ENCODE peak calls at places on chromosomes 2 and 18, in six cellular contexts. One of them, this sample, is unnamed.

GRCh38 chr2:165572155-165572554 is 102.7 kb downstream of the CSRNP3 start:
- DNase-seq in activated gamma-delta T cell treated with anti-CD3 and anti-CD28 coated beads, Interleukin-2, amount 50 U/mL, for 16 hours: no peak
- DNase-seq in CD4-positive, alpha-beta memory T cell: no peak
- DNase-seq in RPMI7951: no peak
- DNase-seq in NCI-H1092: peak
- DNase-seq in HEK293T: peak
- DNase-seq in this sample: no peak

GRCh38 chr2:58866946-58867345 is 625.8 kb upstream of the FANCL start:
- DNase-seq in activated gamma-delta T cell treated with anti-CD3 and anti-CD28 coated beads, Interleukin-2, amount 50 U/mL, for 16 hours: no peak
- DNase-seq in CD4-positive, alpha-beta memory T cell: no peak
- DNase-seq in RPMI7951: no peak
- DNase-seq in NCI-H1092: no peak
- DNase-seq in HEK293T: no peak
- DNase-seq in this sample: no peak

GRCh38 chr2:113985554-113986397 is 95.9 kb downstream of the ACTR3 start:
- DNase-seq in activated gamma-delta T cell treated with anti-CD3 and anti-CD28 coated beads, Interleukin-2, amount 50 U/mL, for 16 hours: no peak
- DNase-seq in CD4-positive, alpha-beta memory T cell: no peak
- DNase-seq in RPMI7951: no peak
- DNase-seq in NCI-H1092: no peak
- DNase-seq in HEK293T: no peak
- DNase-seq in this sample: no peak

GRCh38 chr2:27182346-27182745 is 29.5 kb upstream of the ATRAID start:
- DNase-seq in activated gamma-delta T cell treated with anti-CD3 and anti-CD28 coated beads, Interleukin-2, amount 50 U/mL, for 16 hours: no peak
- DNase-seq in CD4-positive, alpha-beta memory T cell: no peak
- DNase-seq in RPMI7951: no peak
- DNase-seq in NCI-H1092: no peak
- DNase-seq in HEK293T: no peak
- DNase-seq in this sample: no peak

GRCh38 chr18:70160075-70160678 is 45.3 kb downstream of the RTTN start:
- DNase-seq in activated gamma-delta T cell treated with anti-CD3 and anti-CD28 coated beads, Interleukin-2, amount 50 U/mL, for 16 hours: no peak
- DNase-seq in CD4-positive, alpha-beta memory T cell: no peak
- DNase-seq in RPMI7951: no peak
- DNase-seq in NCI-H1092: no peak
- DNase-seq in HEK293T: no peak
- DNase-seq in this sample: no peak

GRCh38 chr2:104870249-104870816 is 16.4 kb downstream of the POU3F3 start:
- DNase-seq in activated gamma-delta T cell treated with anti-CD3 and anti-CD28 coated beads, Interleukin-2, amount 50 U/mL, for 16 hours: no peak
- DNase-seq in CD4-positive, alpha-beta memory T cell: no peak
- DNase-seq in RPMI7951: no peak
- DNase-seq in NCI-H1092: no peak
- DNase-seq in HEK293T: no peak
- DNase-seq in this sample: no peak

GRCh38 chr2:17822452-17823117 is 6.3 kb downstream of the MSGN1 start:
- DNase-seq in activated gamma-delta T cell treated with anti-CD3 and anti-CD28 coated beads, Interleukin-2, amount 50 U/mL, for 16 hours: no peak
- DNase-seq in CD4-positive, alpha-beta memory T cell: no peak
- DNase-seq in RPMI7951: no peak
- DNase-seq in NCI-H1092: no peak
- DNase-seq in HEK293T: no peak
- DNase-seq in this sample: no peak

GRCh38 chr18:62420513-62421209 is 95.6 kb downstream of the TNFRSF11A start:
- DNase-seq in activated gamma-delta T cell treated with anti-CD3 and anti-CD28 coated beads, Interleukin-2, amount 50 U/mL, for 16 hours: peak
- DNase-seq in CD4-positive, alpha-beta memory T cell: peak
- DNase-seq in RPMI7951: peak
- DNase-seq in NCI-H1092: no peak
- DNase-seq in HEK293T: no peak
- DNase-seq in this sample: peak

GRCh38 chr18:77067315-77068061 is 65.1 kb downstream of the MBP start:
- DNase-seq in activated gamma-delta T cell treated with anti-CD3 and anti-CD28 coated beads, Interleukin-2, amount 50 U/mL, for 16 hours: peak
- DNase-seq in CD4-positive, alpha-beta memory T cell: peak
- DNase-seq in RPMI7951: peak
- DNase-seq in NCI-H1092: no peak
- DNase-seq in HEK293T: no peak
- DNase-seq in this sample: peak

GRCh38 chr2:201219328-201220096 is 36.6 kb downstream of the CASP10 start:
- DNase-seq in activated gamma-delta T cell treated with anti-CD3 and anti-CD28 coated beads, Interleukin-2, amount 50 U/mL, for 16 hours: no peak
- DNase-seq in CD4-positive, alpha-beta memory T cell: no peak
- DNase-seq in RPMI7951: no peak
- DNase-seq in NCI-H1092: no peak
- DNase-seq in HEK293T: no peak
- DNase-seq in this sample: no peak